ENCODE peak calls at places on chromosomes 3 and 15, in eight cellular contexts. One of them, this sample, is unnamed.

GRCh38 chr15:31264534-31265089 is 62.0 kb upstream of the KLF13 start:
- DNase-seq in naive B cell: no peak
- DNase-seq in T1000: no peak
- DNase-seq in WTC11: peak; percentile 1
- DNase-seq in left lung: no peak
- DNase-seq in heart left ventricle: no peak
- DNase-seq in stimulated activated CD4-positive, alpha-beta T cell treated with anti-CD3 and anti-CD28 coated beads, Interleukin-12 subunit alpha, Interleukin-12 subunit beta, amount 100 ng/mL, for 4 hours: no peak
- DNase-seq in lower lobe of right lung: no peak
- DNase-seq in this sample: peak; percentile 28

GRCh38 chr15:20340331-20340811 is 201.2 kb downstream of the GOLGA6L6 start:
- DNase-seq in WTC11: peak; percentile 33
- DNase-seq in left lung: peak; percentile 98
- DNase-seq in T1000: no peak
- DNase-seq in stimulated activated CD4-positive, alpha-beta T cell treated with anti-CD3 and anti-CD28 coated beads, Interleukin-12 subunit alpha, Interleukin-12 subunit beta, amount 100 ng/mL, for 4 hours: no peak
- DNase-seq in naive B cell: no peak
- DNase-seq in heart left ventricle: peak; percentile 80
- DNase-seq in lower lobe of right lung: peak; percentile 91
- DNase-seq in this sample: no peak

GRCh38 chr15:51227967-51228783 is 110.2 kb downstream of the CYP19A1 start:
- DNase-seq in lower lobe of right lung: no peak
- DNase-seq in heart left ventricle: peak; percentile 54
- DNase-seq in T1000: peak; percentile 67
- DNase-seq in WTC11: no peak
- DNase-seq in stimulated activated CD4-positive, alpha-beta T cell treated with anti-CD3 and anti-CD28 coated beads, Interleukin-12 subunit alpha, Interleukin-12 subunit beta, amount 100 ng/mL, for 4 hours: no peak
- DNase-seq in naive B cell: no peak
- DNase-seq in left lung: peak; percentile 76
- DNase-seq in this sample: no peak

GRCh38 chr3:35484939-35485605 is 154.3 kb upstream of the ARPP21 start:
- DNase-seq in left lung: no peak
- DNase-seq in WTC11: no peak
- DNase-seq in T1000: no peak
- DNase-seq in heart left ventricle: no peak
- DNase-seq in lower lobe of right lung: no peak
- DNase-seq in stimulated activated CD4-positive, alpha-beta T cell treated with anti-CD3 and anti-CD28 coated beads, Interleukin-12 subunit alpha, Interleukin-12 subunit beta, amount 100 ng/mL, for 4 hours: no peak
- DNase-seq in naive B cell: no peak
- DNase-seq in this sample: no peak

GRCh38 chr3:14948609-14949038 is 1.2 kb downstream of the NR2C2 start:
- DNase-seq in left lung: no peak
- DNase-seq in WTC11: no peak
- DNase-seq in heart left ventricle: no peak
- DNase-seq in T1000: no peak
- DNase-seq in stimulated activated CD4-positive, alpha-beta T cell treated with anti-CD3 and anti-CD28 coated beads, Interleukin-12 subunit alpha, Interleukin-12 subunit beta, amount 100 ng/mL, for 4 hours: no peak
- DNase-seq in lower lobe of right lung: no peak
- DNase-seq in naive B cell: no peak
- DNase-seq in this sample: no peak

GRCh38 chr3:40387895-40388254 is 891 bp downstream of the ENTPD3 start:
- DNase-seq in naive B cell: no peak
- DNase-seq in WTC11: no peak
- DNase-seq in stimulated activated CD4-positive, alpha-beta T cell treated with anti-CD3 and anti-CD28 coated beads, Interleukin-12 subunit alpha, Interleukin-12 subunit beta, amount 100 ng/mL, for 4 hours: no peak
- DNase-seq in left lung: no peak
- DNase-seq in heart left ventricle: no peak
- DNase-seq in lower lobe of right lung: no peak
- DNase-seq in T1000: no peak
- DNase-seq in this sample: no peak

GRCh38 chr3:169146866-169147245 is 516.7 kb downstream of the MECOM start:
- DNase-seq in naive B cell: no peak
- DNase-seq in left lung: no peak
- DNase-seq in heart left ventricle: no peak
- DNase-seq in stimulated activated CD4-positive, alpha-beta T cell treated with anti-CD3 and anti-CD28 coated beads, Interleukin-12 subunit alpha, Interleukin-12 subunit beta, amount 100 ng/mL, for 4 hours: no peak
- DNase-seq in T1000: no peak
- DNase-seq in WTC11: no peak
- DNase-seq in lower lobe of right lung: no peak
- DNase-seq in this sample: peak; percentile 31

GRCh38 chr3:35800960-35801459 is 161.7 kb downstream of the ARPP21 start:
- DNase-seq in left lung: no peak
- DNase-seq in stimulated activated CD4-positive, alpha-beta T cell treated with anti-CD3 and anti-CD28 coated beads, Interleukin-12 subunit alpha, Interleukin-12 subunit beta, amount 100 ng/mL, for 4 hours: no peak
- DNase-seq in naive B cell: no peak
- DNase-seq in heart left ventricle: no peak
- DNase-seq in T1000: no peak
- DNase-seq in lower lobe of right lung: no peak
- DNase-seq in WTC11: no peak
- DNase-seq in this sample: no peak

GRCh38 chr3:149373235-149374125 is 4.0 kb downstream of the TM4SF1 start:
- DNase-seq in T1000: no peak
- DNase-seq in WTC11: no peak
- DNase-seq in stimulated activated CD4-positive, alpha-beta T cell treated with anti-CD3 and anti-CD28 coated beads, Interleukin-12 subunit alpha, Interleukin-12 subunit beta, amount 100 ng/mL, for 4 hours: no peak
- DNase-seq in lower lobe of right lung: no peak
- DNase-seq in heart left ventricle: no peak
- DNase-seq in left lung: no peak
- DNase-seq in naive B cell: no peak
- DNase-seq in this sample: no peak

GRCh38 chr15:35436422-35436821 is 109.5 kb downstream of the DPH6 start:
- DNase-seq in T1000: no peak
- DNase-seq in heart left ventricle: no peak
- DNase-seq in lower lobe of right lung: no peak
- DNase-seq in stimulated activated CD4-positive, alpha-beta T cell treated with anti-CD3 and anti-CD28 coated beads, Interleukin-12 subunit alpha, Interleukin-12 subunit beta, amount 100 ng/mL, for 4 hours: no peak
- DNase-seq in naive B cell: no peak
- DNase-seq in WTC11: no peak
- DNase-seq in left lung: no peak
- DNase-seq in this sample: no peak

GRCh38 chr3:129317876-129318275 is 39.2 kb downstream of the HMCES start:
- DNase-seq in left lung: no peak
- DNase-seq in lower lobe of right lung: no peak
- DNase-seq in T1000: no peak
- DNase-seq in WTC11: no peak
- DNase-seq in heart left ventricle: no peak
- DNase-seq in stimulated activated CD4-positive, alpha-beta T cell treated with anti-CD3 and anti-CD28 coated beads, Interleukin-12 subunit alpha, Interleukin-12 subunit beta, amount 100 ng/mL, for 4 hours: no peak
- DNase-seq in naive B cell: no peak
- DNase-seq in this sample: no peak

GRCh38 chr15:93047621-93048425 is 41.2 kb downstream of the RGMA start:
- DNase-seq in T1000: no peak
- DNase-seq in left lung: peak; percentile 79
- DNase-seq in lower lobe of right lung: no peak
- DNase-seq in heart left ventricle: no peak
- DNase-seq in stimulated activated CD4-positive, alpha-beta T cell treated with anti-CD3 and anti-CD28 coated beads, Interleukin-12 subunit alpha, Interleukin-12 subunit beta, amount 100 ng/mL, for 4 hours: no peak
- DNase-seq in WTC11: no peak
- DNase-seq in naive B cell: no peak
- DNase-seq in this sample: no peak

GRCh38 chr15:49621327-49622210 is 721 bp downstream of the DTWD1 start:
- DNase-seq in lower lobe of right lung: no peak
- DNase-seq in T1000: no peak
- DNase-seq in heart left ventricle: no peak
- DNase-seq in left lung: no peak
- DNase-seq in naive B cell: peak; percentile 4
- DNase-seq in stimulated activated CD4-positive, alpha-beta T cell treated with anti-CD3 and anti-CD28 coated beads, Interleukin-12 subunit alpha, Interleukin-12 subunit beta, amount 100 ng/mL, for 4 hours: no peak
- DNase-seq in WTC11: no peak
- DNase-seq in this sample: peak; percentile 18

GRCh38 chr3:22922317-22922716 is 280.8 kb upstream of the UBE2E2 start:
- DNase-seq in T1000: no peak
- DNase-seq in stimulated activated CD4-positive, alpha-beta T cell treated with anti-CD3 and anti-CD28 coated beads, Interleukin-12 subunit alpha, Interleukin-12 subunit beta, amount 100 ng/mL, for 4 hours: no peak
- DNase-seq in lower lobe of right lung: no peak
- DNase-seq in left lung: no peak
- DNase-seq in naive B cell: peak; percentile 1
- DNase-seq in WTC11: no peak
- DNase-seq in heart left ventricle: no peak
- DNase-seq in this sample: no peak

GRCh38 chr15:42749266-42749665 is 12.3 kb upstream of the CDAN1 start:
- DNase-seq in naive B cell: no peak
- DNase-seq in lower lobe of right lung: no peak
- DNase-seq in heart left ventricle: no peak
- DNase-seq in WTC11: no peak
- DNase-seq in T1000: no peak
- DNase-seq in stimulated activated CD4-positive, alpha-beta T cell treated with anti-CD3 and anti-CD28 coated beads, Interleukin-12 subunit alpha, Interleukin-12 subunit beta, amount 100 ng/mL, for 4 hours: no peak
- DNase-seq in left lung: no peak
- DNase-seq in this sample: no peak

GRCh38 chr3:115512565-115513410 is 110.5 kb upstream of the GAP43 start:
- DNase-seq in T1000: peak; percentile 5
- DNase-seq in stimulated activated CD4-positive, alpha-beta T cell treated with anti-CD3 and anti-CD28 coated beads, Interleukin-12 subunit alpha, Interleukin-12 subunit beta, amount 100 ng/mL, for 4 hours: no peak
- DNase-seq in lower lobe of right lung: peak; percentile 48
- DNase-seq in left lung: peak; percentile 76
- DNase-seq in WTC11: peak; percentile 81
- DNase-seq in naive B cell: no peak
- DNase-seq in heart left ventricle: peak; percentile 37
- DNase-seq in this sample: no peak

GRCh38 chr15:77455696-77456293 is 35.1 kb downstream of the HMG20A start:
- DNase-seq in T1000: no peak
- DNase-seq in left lung: no peak
- DNase-seq in WTC11: no peak
- DNase-seq in naive B cell: no peak
- DNase-seq in lower lobe of right lung: no peak
- DNase-seq in stimulated activated CD4-positive, alpha-beta T cell treated with anti-CD3 and anti-CD28 coated beads, Interleukin-12 subunit alpha, Interleukin-12 subunit beta, amount 100 ng/mL, for 4 hours: no peak
- DNase-seq in heart left ventricle: no peak
- DNase-seq in this sample: no peak

GRCh38 chr3:42763023-42763422 is 10.0 kb downstream of the CCDC13 start:
- DNase-seq in heart left ventricle: no peak
- DNase-seq in naive B cell: no peak
- DNase-seq in T1000: no peak
- DNase-seq in left lung: no peak
- DNase-seq in WTC11: no peak
- DNase-seq in lower lobe of right lung: no peak
- DNase-seq in stimulated activated CD4-positive, alpha-beta T cell treated with anti-CD3 and anti-CD28 coated beads, Interleukin-12 subunit alpha, Interleukin-12 subunit beta, amount 100 ng/mL, for 4 hours: no peak
- DNase-seq in this sample: peak; percentile 14

GRCh38 chr3:135558906-135559305 is 406.6 kb upstream of the PPP2R3A start:
- DNase-seq in naive B cell: no peak
- DNase-seq in left lung: no peak
- DNase-seq in T1000: no peak
- DNase-seq in heart left ventricle: no peak
- DNase-seq in lower lobe of right lung: no peak
- DNase-seq in stimulated activated CD4-positive, alpha-beta T cell treated with anti-CD3 and anti-CD28 coated beads, Interleukin-12 subunit alpha, Interleukin-12 subunit beta, amount 100 ng/mL, for 4 hours: no peak
- DNase-seq in WTC11: no peak
- DNase-seq in this sample: no peak

GRCh38 chr3:81761904-81762565 is 590 bp upstream of the GBE1 start:
- DNase-seq in WTC11: no peak
- DNase-seq in stimulated activated CD4-positive, alpha-beta T cell treated with anti-CD3 and anti-CD28 coated beads, Interleukin-12 subunit alpha, Interleukin-12 subunit beta, amount 100 ng/mL, for 4 hours: no peak
- DNase-seq in naive B cell: no peak
- DNase-seq in left lung: no peak
- DNase-seq in T1000: no peak
- DNase-seq in lower lobe of right lung: no peak
- DNase-seq in heart left ventricle: no peak
- DNase-seq in this sample: no peak

GRCh38 chr3:183247190-183247589 is 5.9 kb upstream of the B3GNT5 start:
- DNase-seq in stimulated activated CD4-positive, alpha-beta T cell treated with anti-CD3 and anti-CD28 coated beads, Interleukin-12 subunit alpha, Interleukin-12 subunit beta, amount 100 ng/mL, for 4 hours: no peak
- DNase-seq in WTC11: no peak
- DNase-seq in heart left ventricle: no peak
- DNase-seq in T1000: no peak
- DNase-seq in naive B cell: no peak
- DNase-seq in left lung: no peak
- DNase-seq in lower lobe of right lung: no peak
- DNase-seq in this sample: no peak

GRCh38 chr3:294581-294980 is 98.0 kb downstream of the CHL1 start:
- DNase-seq in left lung: no peak
- DNase-seq in heart left ventricle: no peak
- DNase-seq in stimulated activated CD4-positive, alpha-beta T cell treated with anti-CD3 and anti-CD28 coated beads, Interleukin-12 subunit alpha, Interleukin-12 subunit beta, amount 100 ng/mL, for 4 hours: no peak
- DNase-seq in naive B cell: no peak
- DNase-seq in WTC11: no peak
- DNase-seq in T1000: no peak
- DNase-seq in lower lobe of right lung: no peak
- DNase-seq in this sample: no peak

GRCh38 chr3:66885326-66886000 is 112.6 kb upstream of the KBTBD8 start:
- DNase-seq in WTC11: no peak
- DNase-seq in lower lobe of right lung: no peak
- DNase-seq in heart left ventricle: no peak
- DNase-seq in naive B cell: no peak
- DNase-seq in left lung: no peak
- DNase-seq in T1000: no peak
- DNase-seq in stimulated activated CD4-positive, alpha-beta T cell treated with anti-CD3 and anti-CD28 coated beads, Interleukin-12 subunit alpha, Interleukin-12 subunit beta, amount 100 ng/mL, for 4 hours: no peak
- DNase-seq in this sample: no peak

This sample was measured in colonic mucosa.